ENCODE peak calls at places on chromosomes 2 and 18, in seven cellular contexts. G is transverse colon; L is ovary; H is fibroblast of lung; Y is CD8-positive, alpha-beta memory T cell; T is A549; U is HCT116. V is an unnamed sample.

GRCh38 chr2:175251425-175252041 is 70.0 kb upstream of the ATP5MC3 start:
- DNase-seq in G (no peak), L (no peak), H (peak), Y (no peak), T (peak), U (peak), V (no peak)

GRCh38 chr2:237400199-237400598 is 13.8 kb downstream of the COL6A3 start:
- DNase-seq in G (no peak), L (no peak), H (no peak), Y (no peak), T (no peak), U (no peak), V (no peak)

GRCh38 chr2:108148555-108148954 is 91.2 kb upstream of the SULT1C3 start:
- DNase-seq in G (no peak), L (no peak), H (no peak), Y (no peak), T (no peak), U (no peak), V (no peak)

GRCh38 chr2:32553829-32554432 is 73.9 kb upstream of the TTC27 start:
- DNase-seq in G (no peak), L (no peak), H (peak), Y (peak), T (peak), U (peak), V (peak)

GRCh38 chr2:143802871-143803650 is 673.8 kb downstream of the ARHGAP15 start:
- DNase-seq in G (no peak), L (no peak), H (peak), Y (no peak), T (no peak), U (no peak), V (no peak)

GRCh38 chr2:65377556-65378307 is 54.7 kb downstream of the SPRED2 start:
- DNase-seq in G (peak), L (no peak), H (peak), Y (no peak), T (peak), U (no peak), V (no peak)

GRCh38 chr2:207801259-207801658 is 31.6 kb upstream of the FZD5 start:
- DNase-seq in G (no peak), L (no peak), H (no peak), Y (no peak), T (no peak), U (no peak), V (no peak)

GRCh38 chr2:6325616-6326015 is 540.1 kb downstream of the CMPK2 start:
- DNase-seq in G (no peak), L (no peak), H (no peak), Y (no peak), T (no peak), U (no peak), V (no peak)

GRCh38 chr2:111119847-111120252 is 864 bp upstream of the BCL2L11 start:
- DNase-seq in G (peak), L (no peak), H (peak), Y (peak), T (no peak), U (no peak), V (no peak)

GRCh38 chr2:68653538-68653982 is 10.2 kb downstream of the PROKR1 start:
- DNase-seq in G (peak), L (peak), H (peak), Y (peak), T (no peak), U (no peak), V (no peak)

GRCh38 chr2:67985586-67985985 is 77.2 kb downstream of the C1D start:
- DNase-seq in G (no peak), L (no peak), H (no peak), Y (no peak), T (no peak), U (no peak), V (no peak)

GRCh38 chr18:32773187-32773712 is 427 bp upstream of the KLHL14 start:
- DNase-seq in G (no peak), L (no peak), H (no peak), Y (no peak), T (no peak), U (no peak), V (no peak)

GRCh38 chr2:100260712-100261620 is 61.3 kb downstream of the LONRF2 start:
- DNase-seq in G (peak), L (peak), H (peak), Y (no peak), T (peak), U (peak), V (peak)

DNA sequence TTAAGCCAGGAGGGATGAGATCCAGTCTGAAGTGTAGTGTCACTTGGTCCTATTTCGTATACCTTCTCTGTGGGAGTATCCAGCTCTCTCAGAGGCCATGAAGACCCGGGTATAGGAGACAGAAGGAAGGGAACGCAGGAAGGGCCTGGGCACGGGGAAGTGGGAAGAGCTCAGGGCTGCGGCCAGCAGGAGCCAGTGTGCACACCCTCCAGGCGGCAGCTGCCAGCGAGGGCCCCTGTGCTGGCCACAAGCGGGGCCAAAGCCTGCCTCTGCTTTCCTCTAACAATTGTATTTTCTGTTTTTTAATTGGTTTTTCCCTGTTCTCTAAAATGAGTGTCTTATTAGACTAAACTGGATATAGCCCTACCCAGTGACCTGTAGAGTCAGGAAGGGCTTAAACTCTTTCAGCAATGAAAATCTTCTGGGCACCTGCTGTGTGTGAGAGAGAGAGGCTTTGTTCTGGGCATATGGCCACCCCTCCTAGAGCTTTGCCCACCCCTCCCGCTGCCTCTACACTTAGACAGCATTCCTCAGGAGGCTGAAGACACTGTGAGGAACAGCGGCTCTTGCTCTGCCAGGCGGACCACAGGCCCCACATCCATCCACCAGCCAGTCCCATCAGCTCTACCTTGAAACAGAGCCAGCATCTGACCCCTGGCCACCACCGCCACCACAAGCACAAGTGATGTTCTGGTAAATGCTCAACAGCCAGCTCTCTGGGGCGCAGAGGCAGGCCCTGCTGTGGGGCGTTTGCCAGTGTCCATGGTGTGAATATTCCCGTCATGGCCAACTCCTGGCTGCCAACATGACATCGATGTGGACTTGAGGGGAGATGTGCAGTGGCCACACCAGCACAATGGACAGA is 9.5 kb downstream of the GPR17 start:
- DNase-seq in G (no peak), L (no peak), H (no peak), Y (no peak), T (no peak), U (no peak), V (no peak)
- H3K27ac ChIP-seq in G (peak), L (no peak), H (no peak), Y (no peak), T (no peak), U (no peak), V (no peak)

GRCh38 chr2:216657086-216657855 is 24.1 kb downstream of the IGFBP2 start:
- DNase-seq in G (no peak), L (no peak), H (no peak), Y (no peak), T (no peak), U (no peak), V (no peak)

GRCh38 chr2:216659301-216659700 is 26.1 kb downstream of the IGFBP2 start:
- DNase-seq in G (no peak), L (no peak), H (no peak), Y (no peak), T (no peak), U (no peak), V (no peak)

GRCh38 chr2:216657963-216658362 is 24.7 kb downstream of the IGFBP2 start:
- DNase-seq in G (no peak), L (no peak), H (no peak), Y (no peak), T (no peak), U (no peak), V (no peak)

GRCh38 chr2:216660496-216660895 is 27.3 kb downstream of the IGFBP2 start:
- DNase-seq in G (no peak), L (no peak), H (no peak), Y (no peak), T (no peak), U (no peak), V (no peak)

DNA sequence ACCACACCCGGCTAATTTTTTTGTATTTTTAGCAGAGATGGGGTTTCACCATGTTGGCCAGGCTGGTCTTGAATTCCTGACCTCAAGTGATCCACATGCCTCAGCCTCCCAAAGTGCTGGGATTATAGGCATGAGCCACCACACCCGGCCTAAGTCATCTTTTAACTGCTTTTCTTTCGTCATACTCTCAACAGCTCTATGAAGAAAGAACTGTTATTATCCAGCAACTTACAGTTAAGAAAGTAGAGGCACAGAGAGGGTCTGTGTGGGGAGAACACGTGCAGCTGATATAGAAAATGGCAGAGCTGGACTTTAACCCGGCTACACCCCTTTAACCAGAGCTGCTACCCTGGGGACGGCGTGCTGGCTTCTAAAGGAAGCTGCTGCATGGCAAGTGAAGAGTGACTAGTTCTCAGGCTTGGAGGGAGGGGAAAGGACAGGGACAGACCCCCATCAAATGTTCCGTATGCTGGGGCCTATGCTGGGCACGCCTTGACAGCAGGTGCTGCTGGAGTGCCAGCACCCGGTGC is 25.5 kb downstream of the IGFBP2 start:
- DNase-seq in G (no peak), L (no peak), H (no peak), Y (no peak), T (no peak), U (no peak), V (no peak)
- H3K27ac ChIP-seq in G (no peak), L (no peak), H (no peak), Y (no peak), T (no peak), U (no peak), V (no peak)

DNA sequence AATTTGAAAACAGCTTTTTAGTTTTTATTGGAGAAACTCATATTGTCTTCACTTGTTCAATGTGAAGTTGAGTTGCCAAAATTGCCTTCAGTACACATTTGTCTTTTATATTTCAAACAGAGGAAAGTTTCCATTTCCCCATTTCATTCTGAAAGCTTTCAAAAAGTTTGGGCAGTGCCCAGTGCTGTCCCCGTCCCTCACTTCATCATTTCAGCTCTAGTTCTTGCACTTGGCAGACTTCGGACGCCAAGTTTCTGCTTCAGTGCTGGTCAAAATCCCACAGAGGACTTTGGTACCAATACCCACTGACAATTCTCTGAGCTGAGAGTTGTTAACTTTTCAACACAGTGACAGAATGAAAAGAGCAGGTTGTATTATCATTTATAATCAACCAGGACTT is 43.4 kb upstream of the AQP4 start:
- DNase-seq in G (no peak), L (no peak), H (no peak), Y (no peak), T (no peak), U (no peak), V (no peak)
- H3K27ac ChIP-seq in G (no peak), L (no peak), H (no peak), Y (no peak), T (no peak), U (no peak), V (no peak)

GRCh38 chr2:179546656-179547055 is 282.0 kb upstream of the SESTD1 start:
- DNase-seq in G (no peak), L (no peak), H (no peak), Y (no peak), T (no peak), U (no peak), V (no peak)
- H3K27ac ChIP-seq in G (no peak), L (no peak), H (no peak), Y (no peak), T (no peak), U (no peak), V (no peak)

GRCh38 chr2:36708119-36708741 is 11.7 kb downstream of the VIT start:
- DNase-seq in G (no peak), L (no peak), H (no peak), Y (no peak), T (no peak), U (peak), V (no peak)
- H3K27ac ChIP-seq in G (no peak), L (no peak), H (peak), Y (no peak), T (no peak), U (no peak), V (no peak)

V was measured in AG04450.